ENCODE peak calls at places on chromosomes 4 and X, in six cellular contexts. O is tibial nerve; Q is RKO; A is NCI-H748 treated with DMSO at 0.1 percent for 48 hours; S is NCI-H1694; B is stimulated activated CD8-positive, alpha-beta memory T cell treated with anti-CD3 and anti-CD28 coated beads, Interleukin-7, amount 100 ng/mL, for 4 hours. U is an unnamed sample.

GRCh38 chrX:88838392-88838791 is 91.4 kb downstream of the CPXCR1 start:
- DNase-seq in S (no peak), O (no peak), A (no peak), Q (no peak), B (no peak), U (no peak)

GRCh38 chrX:57915680-57916079 is 5.4 kb upstream of the ZXDA start:
- DNase-seq in O (no peak), S (no peak), B (no peak), A (no peak), Q (no peak), U (no peak)

GRCh38 chr4:1674682-1675081 is 9.4 kb downstream of the FAM53A start:
- DNase-seq in A (no peak), B (no peak), Q (no peak), S (no peak), O (no peak), U (no peak)

GRCh38 chr4:137558951-137559350 is 26.7 kb upstream of the PCDH18 start:
- DNase-seq in B (no peak), O (no peak), A (no peak), S (no peak), Q (peak; percentile 12), U (no peak)

GRCh38 chrX:149541521-149542047 is 772 bp downstream of the EOLA1 start:
- DNase-seq in S (no peak), Q (no peak), O (no peak), B (no peak), A (no peak), U (no peak)

GRCh38 chr4:2469192-2469984 is 482 bp downstream of the RNF4 start:
- DNase-seq in Q (peak; percentile 59), O (no peak), S (no peak), B (peak; percentile 73), A (no peak), U (no peak)

GRCh38 chr4:166088576-166088975 is 215.5 kb downstream of the TLL1 start:
- DNase-seq in A (no peak), Q (no peak), O (no peak), B (no peak), S (no peak), U (no peak)

GRCh38 chr4:76733380-76733779 is 164.6 kb downstream of the SOWAHB start:
- DNase-seq in Q (no peak), B (no peak), S (no peak), A (peak; percentile 45), O (no peak), U (no peak)

GRCh38 chr4:115119804-115120352 is 6.5 kb upstream of the NDST4 start:
- DNase-seq in B (no peak), A (peak; percentile 29), Q (peak; percentile 32), S (peak; percentile 5), O (no peak), U (peak; percentile 56)

GRCh38 chr4:48112017-48112667 is 21.9 kb downstream of the TXK start:
- DNase-seq in A (no peak), O (no peak), Q (no peak), B (peak; percentile 15), S (no peak), U (no peak)

GRCh38 chr4:158170691-158171455 is 2.0 kb downstream of the GASK1B start:
- DNase-seq in B (no peak), A (no peak), Q (no peak), S (no peak), O (peak; percentile 49), U (no peak)

U was measured in SHP77 treated with DMSO at 0.1 percent for 48 hours.